ENCODE peak calls at places on chromosome 2, in four cellular contexts. E, N, X and C are unnamed samples. For H3K36me3, the result is how much of the 10 kb centered on the place peaks cover.

GRCh38 chr2:237181844-237182243 is 96.2 kb downstream of the COPS8 start:
- DNase-seq in E (no peak), N (peak), X (peak), C (peak)

GRCh38 chr2:134181219-134181618 is 72.7 kb upstream of the MGAT5 start:
- DNase-seq in E (no peak), N (no peak), X (no peak), C (no peak)

GRCh38 chr2:216665717-216666116 is 29.6 kb downstream of the IGFBP5 start:
- DNase-seq in E (no peak), N (peak), X (no peak), C (no peak)

GRCh38 chr2:48452108-48452507 is 77.8 kb upstream of the STON1 start:
- DNase-seq in E (no peak), N (peak), X (no peak), C (no peak)

GRCh38 chr2:168059758-168060157 is 187.6 kb downstream of the STK39 start:
- DNase-seq in E (no peak), N (no peak), X (no peak), C (no peak)

GRCh38 chr2:126912201-126912600 is 13.5 kb downstream of the TEX51 start:
- DNase-seq in E (no peak), N (no peak), X (no peak), C (no peak)

GRCh38 chr2:14700753-14701152 is 68.2 kb downstream of the LRATD1 start:
- DNase-seq in E (no peak), N (no peak), X (no peak), C (no peak)

GRCh38 chr2:129753261-129753660 is 226.2 kb upstream of the RAB6C start:
- DNase-seq in E (no peak), N (peak), X (no peak), C (no peak)

GRCh38 chr2:36672199-36672598 is 24.3 kb upstream of the VIT start:
- DNase-seq in E (no peak), N (peak), X (peak), C (peak)

DNA sequence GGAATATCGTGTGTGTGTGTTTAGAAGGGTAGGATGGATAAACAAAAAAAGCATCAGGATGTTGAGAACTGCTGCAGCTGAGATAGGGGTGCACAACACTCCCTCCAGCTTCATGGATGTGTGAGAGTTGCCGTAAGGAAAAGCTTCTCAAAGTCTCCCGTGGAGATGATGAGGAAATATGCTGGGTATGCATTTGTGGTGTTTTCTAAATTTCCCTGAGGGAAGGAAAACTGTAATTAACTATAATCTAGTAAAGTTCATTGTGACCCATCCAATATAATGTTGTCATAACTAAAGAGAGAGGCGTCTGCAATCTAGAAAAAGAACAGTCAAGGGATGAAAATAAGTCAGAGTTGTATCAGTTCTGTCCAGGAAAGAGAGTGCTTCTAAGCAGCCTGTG is 7.2 kb upstream of the LMAN2L start:
- DNase-seq in E (no peak), N (no peak), X (no peak), C (peak)
- H3K27ac ChIP-seq in E (no peak), N (no peak), X (no peak), C (no peak)

GRCh38 chr2:112724611-112725525 is 4.0 kb downstream of the NT5DC4 start:
- DNase-seq in E (no peak), N (peak), X (no peak), C (no peak)

GRCh38 chr2:112722816-112723555 is 2.2 kb downstream of the NT5DC4 start:
- DNase-seq in E (no peak), N (no peak), X (no peak), C (no peak)

GRCh38 chr2:112723995-112724394 is 3.2 kb downstream of the NT5DC4 start:
- DNase-seq in E (no peak), N (no peak), X (no peak), C (no peak)

GRCh38 chr2:112721819-112722522 is 1.2 kb downstream of the NT5DC4 start:
- DNase-seq in E (no peak), N (no peak), X (no peak), C (no peak)

DNA sequence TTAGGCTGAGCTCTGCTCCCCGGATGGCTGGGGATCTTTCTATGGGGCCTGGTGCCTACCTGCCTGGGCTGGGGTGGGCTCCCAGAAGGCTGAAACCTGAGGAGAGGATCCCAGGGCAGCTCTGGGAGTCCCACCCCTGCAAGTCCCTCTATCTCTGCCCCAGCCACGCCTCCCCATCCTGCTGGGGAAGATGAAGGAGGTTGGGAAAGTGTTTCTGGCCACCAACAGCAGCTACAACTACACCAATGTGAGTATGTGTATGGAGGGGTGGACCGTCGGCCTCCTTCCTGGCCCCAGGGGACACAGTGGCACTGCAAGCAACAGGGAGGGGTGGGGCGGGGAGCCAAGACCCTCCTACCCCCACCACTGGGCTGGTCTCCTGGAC is 2.7 kb downstream of the NT5DC4 start:
- DNase-seq in E (no peak), N (no peak), X (no peak), C (no peak)
- H3K36me3 ChIP-seq in E (under half), N (under half), X (under half), C (under half)

GRCh38 chr2:95345066-95345414 is 47.9 kb downstream of the KCNIP3 start:
- DNase-seq in E (no peak), N (no peak), X (no peak), C (no peak)
- H3K27ac ChIP-seq in E (no peak), N (no peak), X (no peak), C (no peak)

DNA sequence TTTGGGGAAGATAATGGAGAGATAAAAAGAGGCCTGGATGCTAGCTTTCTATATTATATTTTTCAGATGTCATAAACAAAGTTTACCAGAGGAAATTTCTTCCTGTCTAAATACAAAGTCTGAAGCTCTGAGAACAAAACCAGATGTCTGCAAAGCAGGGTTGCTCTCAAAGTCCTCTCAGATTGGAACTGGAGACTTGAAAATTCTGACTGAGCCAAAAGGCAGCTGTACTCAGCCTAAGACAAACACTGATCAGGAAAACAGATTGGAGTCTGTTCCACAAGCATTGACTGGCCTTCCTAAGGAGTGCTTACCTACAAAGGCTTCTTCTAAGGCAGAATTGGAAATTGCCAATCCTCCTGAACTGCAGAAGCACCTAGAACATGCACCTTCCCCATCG is 25.1 kb downstream of the KDM3A start:
- DNase-seq in E (no peak), N (no peak), X (no peak), C (no peak)
- H3K36me3 ChIP-seq in E (half or more), N (under half), X (half or more), C (half or more)

GRCh38 chr2:218015831-218016521 is 13.2 kb upstream of the TNS1 start:
- DNase-seq in E (no peak), N (peak), X (no peak), C (peak)
- H3K27ac ChIP-seq in E (no peak), N (no peak), X (no peak), C (no peak)

GRCh38 chr2:203446780-203447179 is 88.3 kb downstream of the RAPH1 start:
- DNase-seq in E (no peak), N (no peak), X (no peak), C (no peak)
- H3K36me3 ChIP-seq in E (half or more), N (under half), X (under half), C (half or more)

GRCh38 chr2:178111743-178112142 is 494 bp upstream of the RBM45 start:
- DNase-seq in E (no peak), N (no peak), X (no peak), C (peak)
- H3K27ac ChIP-seq in E (no peak), N (no peak), X (no peak), C (no peak)

GRCh38 chr2:235523486-235524150 is 29.8 kb downstream of the AGAP1 start:
- DNase-seq in E (peak), N (no peak), X (no peak), C (no peak)

GRCh38 chr2:235518317-235519090 is 24.7 kb downstream of the AGAP1 start:
- DNase-seq in E (no peak), N (no peak), X (no peak), C (peak)

GRCh38 chr2:235520787-235521186 is 26.9 kb downstream of the AGAP1 start:
- DNase-seq in E (no peak), N (no peak), X (no peak), C (no peak)

GRCh38 chr2:235523021-235523420 is 29.2 kb downstream of the AGAP1 start:
- DNase-seq in E (peak), N (no peak), X (no peak), C (no peak)

GRCh38 chr2:235521844-235522243 is 28.0 kb downstream of the AGAP1 start:
- DNase-seq in E (no peak), N (no peak), X (no peak), C (no peak)
- H3K36me3 ChIP-seq in E (under half), N (under half), X (under half), C (under half)

DNA sequence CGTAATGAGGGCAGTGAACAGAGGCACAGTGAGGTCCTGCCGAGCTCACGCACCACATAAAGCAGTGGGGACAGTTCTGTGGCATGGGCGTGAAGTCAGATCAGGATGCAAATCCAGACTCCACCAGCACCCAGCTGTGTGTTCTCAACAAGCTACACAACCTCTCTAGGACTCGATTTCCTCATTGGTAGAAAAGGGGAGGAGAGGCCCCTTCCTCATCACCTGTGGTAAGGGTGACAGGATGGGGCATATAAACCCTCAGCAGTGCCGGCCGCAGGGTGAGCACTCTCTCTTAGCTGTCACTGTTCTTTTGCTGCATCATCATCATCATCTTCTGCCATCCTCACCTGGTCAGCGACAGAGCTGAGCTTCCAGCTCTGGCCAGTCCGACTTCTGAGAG is 54.8 kb downstream of the C2orf76 start:
- DNase-seq in E (no peak), N (no peak), X (no peak), C (no peak)
- H3K27ac ChIP-seq in E (no peak), N (no peak), X (no peak), C (no peak)

GRCh38 chr2:152618188-152618564 is 99.1 kb downstream of the PRPF40A start:
- DNase-seq in E (no peak), N (no peak), X (no peak), C (no peak)
- H3K36me3 ChIP-seq in E (half or more), N (under half), X (under half), C (under half)